ENCODE peak calls at places on chromosomes 6 and 20, in nine cellular contexts. One of them, this sample, is unnamed.
A peak's percentile ranks its signal among the peaks of the same experiment; 100 is the strongest.

GRCh38 chr20:18590163-18590562 is 2.3 kb downstream of the DTD1 start:
- DNase-seq in AG10803: no peak
- DNase-seq in IMR-90: no peak
- DNase-seq in A549: no peak
- DNase-seq in hepatocyte: no peak
- DNase-seq in OCI-LY7: peak; percentile 4
- DNase-seq in heart left ventricle: no peak
- DNase-seq in BE2C: no peak
- DNase-seq in tibial artery: no peak
- DNase-seq in this sample: no peak

GRCh38 chr6:132210886-132211563 is 190.2 kb downstream of the MOXD1 start:
- DNase-seq in AG10803: no peak
- DNase-seq in BE2C: no peak
- DNase-seq in heart left ventricle: no peak
- DNase-seq in hepatocyte: no peak
- DNase-seq in tibial artery: no peak
- DNase-seq in OCI-LY7: no peak
- DNase-seq in A549: no peak
- DNase-seq in IMR-90: peak; percentile 58
- DNase-seq in this sample: peak; percentile 22

GRCh38 chr6:51934098-51934497 is 153.3 kb downstream of the PKHD1 start:
- DNase-seq in A549: peak; percentile 31
- DNase-seq in IMR-90: no peak
- DNase-seq in heart left ventricle: no peak
- DNase-seq in OCI-LY7: peak; percentile 10
- DNase-seq in BE2C: peak; percentile 14
- DNase-seq in tibial artery: no peak
- DNase-seq in AG10803: no peak
- DNase-seq in hepatocyte: no peak
- DNase-seq in this sample: no peak

GRCh38 chr6:89828988-89829590 is 591 bp upstream of the CASP8AP2 start:
- DNase-seq in A549: no peak
- DNase-seq in BE2C: no peak
- DNase-seq in AG10803: no peak
- DNase-seq in IMR-90: no peak
- DNase-seq in tibial artery: no peak
- DNase-seq in heart left ventricle: no peak
- DNase-seq in OCI-LY7: peak; percentile 45
- DNase-seq in hepatocyte: no peak
- DNase-seq in this sample: peak; percentile 33

GRCh38 chr6:27250955-27251671 is 3.6 kb downstream of the PRSS16 start:
- DNase-seq in IMR-90: no peak
- DNase-seq in A549: peak; percentile 85
- DNase-seq in tibial artery: no peak
- DNase-seq in OCI-LY7: peak; percentile 85
- DNase-seq in heart left ventricle: no peak
- DNase-seq in BE2C: peak; percentile 83
- DNase-seq in AG10803: no peak
- DNase-seq in hepatocyte: peak; percentile 95
- DNase-seq in this sample: no peak

GRCh38 chr6:158353851-158354508 is 41.7 kb downstream of the TULP4 start:
- DNase-seq in heart left ventricle: no peak
- DNase-seq in IMR-90: peak; percentile 47
- DNase-seq in hepatocyte: no peak
- DNase-seq in A549: no peak
- DNase-seq in tibial artery: no peak
- DNase-seq in BE2C: no peak
- DNase-seq in AG10803: peak; percentile 23
- DNase-seq in OCI-LY7: no peak
- DNase-seq in this sample: peak; percentile 74

GRCh38 chr6:26199057-26199772 is 112.0 kb downstream of the HFE start:
- DNase-seq in BE2C: peak; percentile 78
- DNase-seq in IMR-90: peak; percentile 97
- DNase-seq in heart left ventricle: peak; percentile 59
- DNase-seq in OCI-LY7: peak; percentile 96
- DNase-seq in tibial artery: no peak
- DNase-seq in AG10803: peak; percentile 96
- DNase-seq in hepatocyte: peak; percentile 86
- DNase-seq in A549: peak; percentile 52
- DNase-seq in this sample: peak; percentile 92

GRCh38 chr6:139291813-139292619 is at the start of gene TXLNB:
- DNase-seq in IMR-90: peak; percentile 87
- DNase-seq in hepatocyte: peak; percentile 60
- DNase-seq in tibial artery: peak; percentile 83
- DNase-seq in OCI-LY7: peak; percentile 76
- DNase-seq in AG10803: peak; percentile 75
- DNase-seq in BE2C: no peak
- DNase-seq in A549: no peak
- DNase-seq in heart left ventricle: peak; percentile 80
- DNase-seq in this sample: peak; percentile 78

GRCh38 chr6:146890644-146891434 is 292.1 kb downstream of the ADGB start:
- DNase-seq in OCI-LY7: no peak
- DNase-seq in IMR-90: no peak
- DNase-seq in BE2C: no peak
- DNase-seq in tibial artery: no peak
- DNase-seq in AG10803: peak; percentile 64
- DNase-seq in hepatocyte: no peak
- DNase-seq in heart left ventricle: no peak
- DNase-seq in A549: no peak
- DNase-seq in this sample: peak; percentile 36
- TF ChIP-seq CTCF in OCI-LY7: no peak
- TF ChIP-seq CTCF in IMR-90: no peak
- TF ChIP-seq CTCF in BE2C: peak; percentile 28
- TF ChIP-seq CTCF in tibial artery: no peak
- TF ChIP-seq CTCF in AG10803: peak; percentile 30
- TF ChIP-seq CTCF in hepatocyte: peak; percentile 8
- TF ChIP-seq CTCF in heart left ventricle: no peak
- TF ChIP-seq CTCF in A549: no peak
- TF ChIP-seq CTCF in this sample: no peak

DNA sequence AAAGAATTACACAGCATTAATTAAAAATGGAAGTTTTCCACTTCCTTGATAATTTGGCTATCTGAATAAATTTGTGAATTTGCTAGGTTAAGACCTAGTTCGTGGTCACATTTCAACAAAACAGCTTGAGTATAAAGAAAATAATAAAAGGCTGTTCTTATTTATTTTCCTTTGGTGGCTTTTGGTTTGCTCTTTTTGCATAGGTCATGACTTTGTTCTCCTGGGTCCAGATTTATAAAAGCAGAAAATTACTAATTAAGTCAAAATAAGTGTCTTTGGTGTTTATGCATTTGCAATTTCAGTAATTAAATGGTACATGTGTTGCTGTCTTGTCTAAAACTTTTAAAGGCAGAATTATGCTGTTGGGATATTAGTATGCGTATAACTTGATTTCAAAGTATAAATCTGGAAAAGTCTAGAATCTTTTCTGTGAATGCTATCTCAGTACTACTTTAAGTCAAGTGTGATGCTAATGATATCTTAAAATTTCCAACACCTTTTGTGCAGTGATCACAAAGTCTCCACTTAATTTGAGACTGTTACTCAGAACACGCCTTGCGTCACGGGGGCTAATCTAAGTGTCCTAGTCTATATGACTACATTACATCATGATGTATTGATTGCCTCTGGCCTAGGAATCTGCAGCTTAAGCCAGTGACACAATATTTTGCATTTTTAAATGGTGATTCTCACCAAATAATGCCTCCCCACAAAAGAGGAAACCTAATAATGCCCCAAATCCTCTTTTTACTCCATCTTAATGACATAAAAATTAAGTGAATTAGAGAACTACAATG is 41.0 kb downstream of the GNAS start:
- DNase-seq in heart left ventricle: no peak
- DNase-seq in AG10803: no peak
- DNase-seq in OCI-LY7: no peak
- DNase-seq in IMR-90: peak; percentile 34
- DNase-seq in BE2C: no peak
- DNase-seq in hepatocyte: no peak
- DNase-seq in A549: no peak
- DNase-seq in tibial artery: no peak
- DNase-seq in this sample: no peak
- H3K4me3 ChIP-seq in heart left ventricle: peak overlapping the region; percentile 69
- H3K4me3 ChIP-seq in AG10803: peak overlapping the region; percentile 77
- H3K4me3 ChIP-seq in OCI-LY7: peak overlapping the region; percentile 90
- H3K4me3 ChIP-seq in IMR-90: peak overlapping the region; percentile 11
- H3K4me3 ChIP-seq in BE2C: peak overlapping the region; percentile 74
- H3K4me3 ChIP-seq in hepatocyte: peak overlapping the region; percentile 97
- H3K4me3 ChIP-seq in A549: peak overlapping the region; percentile 99
- H3K4me3 ChIP-seq in tibial artery: peak overlapping the region; percentile 91
- H3K4me3 ChIP-seq in this sample: peak overlapping the region; percentile 83

GRCh38 chr20:48951646-48952045 is 30.1 kb downstream of the ARFGEF2 start:
- DNase-seq in BE2C: no peak
- DNase-seq in heart left ventricle: no peak
- DNase-seq in tibial artery: no peak
- DNase-seq in OCI-LY7: no peak
- DNase-seq in A549: no peak
- DNase-seq in hepatocyte: no peak
- DNase-seq in IMR-90: no peak
- DNase-seq in AG10803: no peak
- DNase-seq in this sample: no peak

GRCh38 chr20:48952656-48953055 is 31.1 kb downstream of the ARFGEF2 start:
- DNase-seq in IMR-90: no peak
- DNase-seq in hepatocyte: no peak
- DNase-seq in OCI-LY7: no peak
- DNase-seq in tibial artery: no peak
- DNase-seq in BE2C: no peak
- DNase-seq in AG10803: no peak
- DNase-seq in heart left ventricle: no peak
- DNase-seq in A549: no peak
- DNase-seq in this sample: no peak

GRCh38 chr20:48951041-48951440 is 29.5 kb downstream of the ARFGEF2 start:
- DNase-seq in heart left ventricle: no peak
- DNase-seq in IMR-90: no peak
- DNase-seq in A549: no peak
- DNase-seq in tibial artery: no peak
- DNase-seq in OCI-LY7: no peak
- DNase-seq in AG10803: no peak
- DNase-seq in BE2C: no peak
- DNase-seq in hepatocyte: no peak
- DNase-seq in this sample: no peak

GRCh38 chr20:48948612-48949011 is 27.1 kb downstream of the ARFGEF2 start:
- DNase-seq in BE2C: no peak
- DNase-seq in IMR-90: no peak
- DNase-seq in heart left ventricle: no peak
- DNase-seq in A549: no peak
- DNase-seq in OCI-LY7: no peak
- DNase-seq in AG10803: no peak
- DNase-seq in hepatocyte: no peak
- DNase-seq in tibial artery: no peak
- DNase-seq in this sample: no peak

GRCh38 chr20:48949304-48950170 is 28.0 kb downstream of the ARFGEF2 start:
- DNase-seq in A549: no peak
- DNase-seq in AG10803: no peak
- DNase-seq in hepatocyte: no peak
- DNase-seq in tibial artery: no peak
- DNase-seq in heart left ventricle: no peak
- DNase-seq in IMR-90: no peak
- DNase-seq in BE2C: no peak
- DNase-seq in OCI-LY7: no peak
- DNase-seq in this sample: no peak
- TF ChIP-seq CTCF in A549: no peak
- TF ChIP-seq CTCF in AG10803: no peak
- TF ChIP-seq CTCF in hepatocyte: no peak
- TF ChIP-seq CTCF in tibial artery: no peak
- TF ChIP-seq CTCF in heart left ventricle: no peak
- TF ChIP-seq CTCF in IMR-90: no peak
- TF ChIP-seq CTCF in BE2C: peak; percentile 44
- TF ChIP-seq CTCF in OCI-LY7: peak; percentile 33
- TF ChIP-seq CTCF in this sample: no peak

GRCh38 chr20:5400164-5400762 is 83.5 kb upstream of the PROKR2 start:
- DNase-seq in tibial artery: no peak
- DNase-seq in OCI-LY7: peak; percentile 8
- DNase-seq in heart left ventricle: no peak
- DNase-seq in BE2C: no peak
- DNase-seq in IMR-90: peak; percentile 16
- DNase-seq in hepatocyte: peak; percentile 44
- DNase-seq in A549: no peak
- DNase-seq in AG10803: peak; percentile 3
- DNase-seq in this sample: peak; percentile 9
- H3K4me3 ChIP-seq in tibial artery: no peak overlapping the region
- H3K4me3 ChIP-seq in OCI-LY7: no peak overlapping the region
- H3K4me3 ChIP-seq in heart left ventricle: no peak overlapping the region
- H3K4me3 ChIP-seq in BE2C: no peak overlapping the region
- H3K4me3 ChIP-seq in IMR-90: no peak overlapping the region
- H3K4me3 ChIP-seq in hepatocyte: no peak overlapping the region
- H3K4me3 ChIP-seq in A549: no peak overlapping the region
- H3K4me3 ChIP-seq in AG10803: no peak overlapping the region
- H3K4me3 ChIP-seq in this sample: no peak overlapping the region

GRCh38 chr6:30940361-30941001 is at the start of gene MUCL3:
- DNase-seq in heart left ventricle: no peak
- DNase-seq in IMR-90: no peak
- DNase-seq in BE2C: no peak
- DNase-seq in A549: no peak
- DNase-seq in OCI-LY7: no peak
- DNase-seq in hepatocyte: no peak
- DNase-seq in AG10803: no peak
- DNase-seq in tibial artery: no peak
- DNase-seq in this sample: no peak
- TF ChIP-seq CTCF in heart left ventricle: no peak
- TF ChIP-seq CTCF in IMR-90: no peak
- TF ChIP-seq CTCF in BE2C: no peak
- TF ChIP-seq CTCF in A549: no peak
- TF ChIP-seq CTCF in OCI-LY7: no peak
- TF ChIP-seq CTCF in hepatocyte: no peak
- TF ChIP-seq CTCF in AG10803: no peak
- TF ChIP-seq CTCF in tibial artery: no peak
- TF ChIP-seq CTCF in this sample: no peak

DNA sequence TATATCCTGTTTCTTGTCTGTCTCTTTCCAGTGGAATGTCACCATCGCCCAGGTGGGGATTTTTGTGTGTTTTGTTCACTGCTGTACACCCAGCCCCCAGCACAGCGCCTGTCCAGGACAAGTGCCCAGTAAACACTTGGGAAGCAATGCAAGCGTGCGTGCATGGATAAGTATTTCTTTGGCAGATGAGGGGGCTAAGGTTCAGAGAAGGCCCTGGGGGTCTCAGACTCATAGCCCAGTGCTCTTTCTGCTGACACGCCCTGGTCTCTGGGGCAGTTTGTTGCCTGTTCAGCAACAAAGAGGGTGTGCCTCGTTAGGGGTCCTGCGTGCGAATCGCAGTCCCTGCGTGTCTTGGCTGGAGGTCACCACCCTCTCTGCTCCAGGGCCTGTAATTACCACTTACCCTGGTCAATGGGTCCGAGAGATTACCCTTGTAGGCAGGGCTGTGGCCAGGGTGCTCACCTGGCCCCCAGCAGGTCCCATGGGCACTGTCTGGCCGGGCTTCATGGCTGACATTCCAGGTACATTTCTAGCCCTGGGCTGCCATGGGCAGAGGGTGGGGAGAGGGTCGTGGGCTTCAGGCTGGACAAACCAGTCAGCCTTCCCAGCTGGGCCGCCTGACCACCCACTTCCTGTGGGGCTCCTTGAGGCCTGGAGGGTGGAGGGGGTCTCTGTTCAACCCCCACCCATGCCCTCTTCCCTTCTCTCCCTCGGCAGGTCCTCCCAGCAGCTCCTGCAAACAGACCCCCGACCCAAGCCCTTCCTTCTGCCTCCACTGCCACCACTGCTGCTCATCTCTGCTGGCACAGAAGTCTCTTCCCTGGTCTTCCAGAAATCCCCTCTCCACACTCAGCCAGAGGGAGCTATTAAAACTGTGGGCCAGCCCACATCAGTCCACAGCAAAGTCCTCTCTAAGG is 87.1 kb downstream of the CEBPB start:
- DNase-seq in hepatocyte: no peak
- DNase-seq in A549: no peak
- DNase-seq in tibial artery: no peak
- DNase-seq in OCI-LY7: no peak
- DNase-seq in BE2C: no peak
- DNase-seq in IMR-90: no peak
- DNase-seq in heart left ventricle: no peak
- DNase-seq in AG10803: no peak
- DNase-seq in this sample: no peak
- H3K4me3 ChIP-seq in hepatocyte: no peak overlapping the region
- H3K4me3 ChIP-seq in A549: no peak overlapping the region
- H3K4me3 ChIP-seq in tibial artery: no peak overlapping the region
- H3K4me3 ChIP-seq in OCI-LY7: no peak overlapping the region
- H3K4me3 ChIP-seq in BE2C: no peak overlapping the region
- H3K4me3 ChIP-seq in IMR-90: no peak overlapping the region
- H3K4me3 ChIP-seq in heart left ventricle: no peak overlapping the region
- H3K4me3 ChIP-seq in AG10803: no peak overlapping the region
- H3K4me3 ChIP-seq in this sample: no peak overlapping the region